ENCODE peak calls at places on chromosomes 1 and 21, in eight cellular contexts. M, B, F, I, J, N, V and E are unnamed samples.
A peak's percentile ranks its signal among the peaks of the same experiment; 100 is the strongest.

GRCh38 chr1:208150810-208151458 is 93.2 kb downstream of the PLXNA2 start:
- DNase-seq in M (no peak), J (no peak), F (no peak), B (no peak), N (no peak), V (no peak), I (no peak), E (no peak)

GRCh38 chr1:110229348-110230001 is 19.4 kb downstream of the KCNC4 start:
- DNase-seq in V (no peak), B (no peak), I (no peak), F (no peak), J (no peak), N (no peak), M (no peak), E (peak; percentile 48)

GRCh38 chr21:37071561-37072238 is 1.2 kb downstream of the PIGP start:
- DNase-seq in M (peak; percentile 77), J (no peak), I (peak; percentile 77), N (peak; percentile 82), V (peak; percentile 12), F (peak; percentile 62), B (no peak), E (peak; percentile 62)

GRCh38 chr21:39400173-39400572 is 45.4 kb downstream of the LCA5L start:
- DNase-seq in M (no peak), B (no peak), V (no peak), F (no peak), N (no peak), J (no peak), I (no peak), E (no peak)

GRCh38 chr1:101483982-101484381 is 247.2 kb downstream of the S1PR1 start:
- DNase-seq in N (no peak), J (no peak), B (no peak), I (no peak), F (no peak), V (no peak), M (no peak), E (no peak)

GRCh38 chr1:36836196-36836883 is 198.0 kb downstream of the GRIK3 start:
- DNase-seq in I (no peak), N (no peak), J (no peak), F (no peak), V (no peak), M (no peak), B (no peak), E (no peak)

GRCh38 chr1:201513498-201514243 is 6.7 kb upstream of the CSRP1 start:
- DNase-seq in J (no peak), V (no peak), F (no peak), I (no peak), B (no peak), M (no peak), N (peak; percentile 16), E (no peak)

GRCh38 chr1:7558041-7558461 is 213.0 kb upstream of the VAMP3 start:
- DNase-seq in N (no peak), B (no peak), J (no peak), V (no peak), M (peak; percentile 60), F (peak; percentile 26), I (no peak), E (no peak)

GRCh38 chr1:232471250-232471649 is 158.7 kb downstream of the SIPA1L2 start:
- DNase-seq in J (no peak), N (no peak), M (no peak), I (no peak), B (no peak), V (no peak), F (no peak), E (no peak)

GRCh38 chr21:42061195-42061865 is 9.8 kb upstream of the UMODL1 start:
- DNase-seq in J (no peak), I (no peak), M (peak; percentile 77), B (no peak), F (peak; percentile 49), V (peak; percentile 54), N (peak; percentile 41), E (no peak)

GRCh38 chr1:47795102-47795501 is 202.1 kb downstream of the TRABD2B start:
- DNase-seq in N (no peak), I (no peak), F (no peak), V (no peak), B (no peak), M (no peak), J (no peak), E (no peak)

GRCh38 chr1:29793101-29793546 is 556.8 kb downstream of the PTPRU start:
- DNase-seq in M (peak; percentile 84), I (peak; percentile 72), F (peak; percentile 79), J (peak; percentile 92), B (peak; percentile 36), N (peak; percentile 89), V (peak; percentile 83), E (peak; percentile 50)

GRCh38 chr21:32949701-32950100 is 76.0 kb upstream of the OLIG2 start:
- DNase-seq in B (no peak), N (no peak), F (no peak), I (no peak), J (peak; percentile 56), V (no peak), M (no peak), E (no peak)

GRCh38 chr1:204684551-204685235 is 845 bp downstream of the LRRN2 start:
- DNase-seq in J (no peak), I (no peak), V (no peak), N (no peak), B (no peak), F (peak; percentile 38), M (no peak), E (no peak)

GRCh38 chr1:111847519-111847918 is 91.8 kb downstream of the DDX20 start:
- DNase-seq in N (no peak), V (no peak), I (no peak), M (no peak), F (no peak), J (no peak), B (no peak), E (no peak)

GRCh38 chr1:43363283-43363934 is 4.4 kb downstream of the ELOVL1 start:
- DNase-seq in I (no peak), F (no peak), N (no peak), V (peak; percentile 45), B (no peak), M (no peak), J (no peak), E (no peak)

GRCh38 chr1:39214998-39215873 is 10.7 kb downstream of the MACF1 start:
- DNase-seq in J (no peak), F (peak; percentile 40), I (no peak), V (peak; percentile 65), N (no peak), M (no peak), B (no peak), E (peak; percentile 24)

DNA sequence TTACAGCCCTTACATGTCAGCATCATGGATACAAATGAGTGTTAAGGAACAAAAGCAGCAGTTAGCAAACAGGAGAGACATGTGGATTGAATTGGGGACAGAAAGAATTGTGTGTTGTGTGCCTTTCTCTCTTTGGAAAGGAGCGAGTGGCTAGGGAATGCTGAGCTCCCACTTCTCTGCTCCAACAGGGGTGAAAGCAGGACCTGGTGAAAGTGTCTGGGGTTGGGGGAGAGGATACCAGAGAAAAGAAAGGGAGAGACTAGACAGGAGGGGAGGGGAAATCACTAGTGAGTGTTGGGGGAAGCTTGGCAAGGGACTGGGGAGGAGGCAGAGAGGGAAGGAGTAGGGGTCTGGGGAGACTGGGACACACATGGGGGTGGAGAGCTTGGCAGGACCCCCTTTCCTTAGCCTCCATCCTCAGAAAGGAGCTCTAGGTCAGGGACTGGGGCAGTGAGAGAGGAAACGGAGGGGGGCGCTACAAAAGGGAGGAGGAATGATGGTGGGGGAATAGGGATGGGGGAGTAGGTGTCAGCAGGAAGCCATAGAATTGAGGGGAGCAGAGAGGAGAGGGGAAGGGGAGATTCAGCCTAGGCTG is 2.2 kb downstream of the KIRREL1 start:
- DNase-seq in M (no peak), I (no peak), J (no peak), F (no peak), N (no peak), B (no peak), V (no peak), E (no peak)
- TF ChIP-seq CTCF in M (no peak), I (peak; percentile 12), J (no peak), F (no peak), N (no peak), B (no peak), V (no peak), E (peak; percentile 28)

DNA sequence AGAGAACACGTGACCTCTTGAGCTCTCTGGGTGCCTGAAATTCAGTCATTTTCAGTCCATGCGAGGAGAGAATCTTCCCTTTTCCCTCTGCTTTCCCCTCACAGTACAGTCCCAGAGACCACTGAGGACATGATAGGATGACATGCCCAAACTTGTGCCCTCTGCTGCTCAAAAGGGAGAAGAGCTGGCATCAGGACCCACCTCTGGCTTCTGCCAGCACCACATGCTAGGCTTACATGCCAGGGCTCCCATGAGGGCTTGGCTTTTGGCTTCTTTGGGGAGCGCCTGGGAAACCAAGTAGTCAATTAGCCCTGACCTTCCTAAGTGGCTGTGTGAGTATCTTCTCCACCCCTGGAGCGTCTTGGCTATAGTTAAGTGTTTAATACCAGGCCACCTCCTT is 13.8 kb upstream of the KCNQ4 start:
- DNase-seq in J (no peak), F (no peak), M (no peak), I (no peak), V (peak; percentile 22), B (no peak), N (no peak), E (no peak)
- TF ChIP-seq CTCF in J (peak; percentile 38), F (peak; percentile 41), M (peak; percentile 8), I (peak; percentile 3), V (no peak), B (peak; percentile 17), N (no peak), E (peak; percentile 48)

DNA sequence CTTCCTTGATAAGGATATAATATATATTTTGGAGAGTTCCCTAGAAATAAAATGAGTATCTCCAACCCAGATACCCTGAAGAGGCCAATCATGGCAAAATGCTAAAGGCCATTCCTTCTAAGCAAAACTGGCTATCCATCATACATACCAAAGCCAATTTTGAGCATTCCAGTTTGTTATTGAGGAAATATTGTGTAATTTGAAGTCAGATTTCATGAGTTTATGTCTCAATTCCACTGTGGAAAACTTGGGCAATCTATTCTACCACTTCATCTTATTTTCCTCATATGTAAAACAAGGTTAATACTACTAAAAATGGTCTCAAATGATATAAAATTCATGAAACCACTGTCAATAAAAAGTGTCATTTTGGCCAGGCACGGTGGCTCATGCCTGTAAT is 19.0 kb downstream of the ASPM start:
- DNase-seq in M (no peak), V (no peak), J (no peak), I (no peak), N (no peak), F (no peak), B (no peak), E (no peak)
- TF ChIP-seq CTCF in M (no peak), V (no peak), J (no peak), I (no peak), N (no peak), F (no peak), B (no peak), E (no peak)

DNA sequence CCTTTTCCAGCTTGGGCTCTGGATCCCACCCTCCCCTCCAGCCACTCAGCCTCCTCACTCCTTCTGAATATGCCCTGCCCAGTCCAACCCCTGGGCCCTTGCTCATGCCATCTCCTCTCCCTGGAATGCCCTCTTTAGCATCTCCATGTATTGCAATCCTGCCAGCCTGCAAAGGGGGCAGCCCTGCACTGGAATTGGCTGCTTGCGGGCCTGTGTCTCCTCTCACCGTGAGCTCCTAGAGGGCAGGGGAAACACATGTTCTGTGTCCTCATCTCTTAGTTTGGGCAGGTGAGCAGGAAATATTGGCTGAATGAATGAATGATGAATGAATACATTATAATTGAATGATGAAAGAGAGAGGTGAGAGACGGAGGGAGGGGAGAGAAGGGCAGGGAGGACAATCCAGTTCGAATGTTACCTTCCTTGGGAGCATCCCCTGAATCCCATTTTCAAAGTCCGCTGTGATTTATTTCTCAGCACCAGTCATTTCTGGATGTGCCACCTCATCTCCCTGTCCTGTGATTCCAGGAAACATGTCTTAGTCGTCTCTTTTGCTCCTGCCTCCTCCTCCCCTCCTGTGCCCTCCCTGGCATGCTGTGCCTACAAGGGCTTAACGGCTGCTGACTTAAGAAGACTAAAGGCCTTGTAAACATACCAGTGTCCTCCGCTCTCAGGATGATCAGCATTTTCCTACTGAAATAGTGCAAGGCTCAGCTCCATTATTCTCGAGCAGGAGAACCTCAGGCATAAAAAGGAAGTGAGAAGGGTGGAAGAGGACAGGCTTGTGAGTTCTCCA is 61.4 kb upstream of the RUNX3 start:
- DNase-seq in B (no peak), N (no peak), I (no peak), F (no peak), M (no peak), J (no peak), V (peak; percentile 70), E (no peak)
- TF ChIP-seq CTCF in B (peak; percentile 2), N (no peak), I (no peak), F (no peak), M (no peak), J (peak; percentile 32), V (no peak), E (no peak)